ENCODE peak calls at places on chromosomes 11 and 22, in ten cellular contexts. One of them, this sample, is unnamed.

GRCh38 chr11:9092846-9093778 is 1.7 kb upstream of the SCUBE2 start:
- DNase-seq in tibial artery: no peak
- DNase-seq in lower leg skin: no peak
- DNase-seq in gastrocnemius medialis: no peak
- DNase-seq in germinal center: no peak
- DNase-seq in activated CD4-positive, alpha-beta T cell treated with anti-CD3 and anti-CD28 coated beads, Interleukin-2, amount 50 U/mL, for 4 hours: no peak
- DNase-seq in T-helper 17 cell: no peak
- DNase-seq in fibroblast of villous mesenchyme: no peak
- DNase-seq in naive thymus-derived CD8-positive, alpha-beta T cell: no peak
- DNase-seq in stimulated activated CD8-positive, alpha-beta memory T cell treated with anti-CD3 and anti-CD28 coated beads, Interleukin-4, amount 100 ng/mL, for 1 hour: no peak
- DNase-seq in this sample: no peak

GRCh38 chr11:126129681-126130671 is 67.3 kb upstream of the CDON start:
- DNase-seq in tibial artery: no peak
- DNase-seq in lower leg skin: no peak
- DNase-seq in gastrocnemius medialis: no peak
- DNase-seq in germinal center: no peak
- DNase-seq in activated CD4-positive, alpha-beta T cell treated with anti-CD3 and anti-CD28 coated beads, Interleukin-2, amount 50 U/mL, for 4 hours: no peak
- DNase-seq in T-helper 17 cell: no peak
- DNase-seq in fibroblast of villous mesenchyme: peak
- DNase-seq in naive thymus-derived CD8-positive, alpha-beta T cell: no peak
- DNase-seq in stimulated activated CD8-positive, alpha-beta memory T cell treated with anti-CD3 and anti-CD28 coated beads, Interleukin-4, amount 100 ng/mL, for 1 hour: no peak
- DNase-seq in this sample: no peak

GRCh38 chr22:49923445-49923844 is 5.0 kb downstream of the CRELD2 start:
- DNase-seq in tibial artery: no peak
- DNase-seq in lower leg skin: no peak
- DNase-seq in gastrocnemius medialis: no peak
- DNase-seq in germinal center: no peak
- DNase-seq in activated CD4-positive, alpha-beta T cell treated with anti-CD3 and anti-CD28 coated beads, Interleukin-2, amount 50 U/mL, for 4 hours: no peak
- DNase-seq in T-helper 17 cell: no peak
- DNase-seq in fibroblast of villous mesenchyme: no peak
- DNase-seq in naive thymus-derived CD8-positive, alpha-beta T cell: no peak
- DNase-seq in stimulated activated CD8-positive, alpha-beta memory T cell treated with anti-CD3 and anti-CD28 coated beads, Interleukin-4, amount 100 ng/mL, for 1 hour: no peak
- DNase-seq in this sample: no peak

GRCh38 chr11:57073121-57073520 is 84.4 kb downstream of the OR5AK2 start:
- DNase-seq in tibial artery: no peak
- DNase-seq in lower leg skin: no peak
- DNase-seq in gastrocnemius medialis: no peak
- DNase-seq in germinal center: no peak
- DNase-seq in activated CD4-positive, alpha-beta T cell treated with anti-CD3 and anti-CD28 coated beads, Interleukin-2, amount 50 U/mL, for 4 hours: no peak
- DNase-seq in T-helper 17 cell: no peak
- DNase-seq in fibroblast of villous mesenchyme: no peak
- DNase-seq in naive thymus-derived CD8-positive, alpha-beta T cell: no peak
- DNase-seq in stimulated activated CD8-positive, alpha-beta memory T cell treated with anti-CD3 and anti-CD28 coated beads, Interleukin-4, amount 100 ng/mL, for 1 hour: no peak
- DNase-seq in this sample: no peak

GRCh38 chr22:31118046-31118820 is 4.5 kb upstream of the INPP5J start:
- DNase-seq in tibial artery: no peak
- DNase-seq in lower leg skin: no peak
- DNase-seq in gastrocnemius medialis: no peak
- DNase-seq in germinal center: no peak
- DNase-seq in activated CD4-positive, alpha-beta T cell treated with anti-CD3 and anti-CD28 coated beads, Interleukin-2, amount 50 U/mL, for 4 hours: no peak
- DNase-seq in T-helper 17 cell: no peak
- DNase-seq in fibroblast of villous mesenchyme: no peak
- DNase-seq in naive thymus-derived CD8-positive, alpha-beta T cell: no peak
- DNase-seq in stimulated activated CD8-positive, alpha-beta memory T cell treated with anti-CD3 and anti-CD28 coated beads, Interleukin-4, amount 100 ng/mL, for 1 hour: no peak
- DNase-seq in this sample: no peak

GRCh38 chr11:3120071-3120792 is 44.9 kb downstream of the OSBPL5 start:
- DNase-seq in tibial artery: peak
- DNase-seq in lower leg skin: no peak
- DNase-seq in gastrocnemius medialis: no peak
- DNase-seq in germinal center: no peak
- DNase-seq in activated CD4-positive, alpha-beta T cell treated with anti-CD3 and anti-CD28 coated beads, Interleukin-2, amount 50 U/mL, for 4 hours: no peak
- DNase-seq in T-helper 17 cell: no peak
- DNase-seq in fibroblast of villous mesenchyme: no peak
- DNase-seq in naive thymus-derived CD8-positive, alpha-beta T cell: no peak
- DNase-seq in stimulated activated CD8-positive, alpha-beta memory T cell treated with anti-CD3 and anti-CD28 coated beads, Interleukin-4, amount 100 ng/mL, for 1 hour: no peak
- DNase-seq in this sample: no peak

GRCh38 chr22:48188211-48188845 is 1425.9 kb downstream of the TBC1D22A start:
- DNase-seq in tibial artery: no peak
- DNase-seq in lower leg skin: no peak
- DNase-seq in gastrocnemius medialis: no peak
- DNase-seq in germinal center: no peak
- DNase-seq in activated CD4-positive, alpha-beta T cell treated with anti-CD3 and anti-CD28 coated beads, Interleukin-2, amount 50 U/mL, for 4 hours: no peak
- DNase-seq in T-helper 17 cell: no peak
- DNase-seq in fibroblast of villous mesenchyme: no peak
- DNase-seq in naive thymus-derived CD8-positive, alpha-beta T cell: peak
- DNase-seq in stimulated activated CD8-positive, alpha-beta memory T cell treated with anti-CD3 and anti-CD28 coated beads, Interleukin-4, amount 100 ng/mL, for 1 hour: no peak
- DNase-seq in this sample: no peak

GRCh38 chr11:67024410-67024809 is 1.5 kb downstream of the SYT12 start:
- DNase-seq in tibial artery: no peak
- DNase-seq in lower leg skin: no peak
- DNase-seq in gastrocnemius medialis: no peak
- DNase-seq in germinal center: no peak
- DNase-seq in activated CD4-positive, alpha-beta T cell treated with anti-CD3 and anti-CD28 coated beads, Interleukin-2, amount 50 U/mL, for 4 hours: peak
- DNase-seq in T-helper 17 cell: peak
- DNase-seq in fibroblast of villous mesenchyme: no peak
- DNase-seq in naive thymus-derived CD8-positive, alpha-beta T cell: peak
- DNase-seq in stimulated activated CD8-positive, alpha-beta memory T cell treated with anti-CD3 and anti-CD28 coated beads, Interleukin-4, amount 100 ng/mL, for 1 hour: no peak
- DNase-seq in this sample: no peak

GRCh38 chr22:44919691-44920090 is 90.1 kb downstream of the PHF21B start:
- DNase-seq in tibial artery: peak
- DNase-seq in lower leg skin: no peak
- DNase-seq in gastrocnemius medialis: no peak
- DNase-seq in germinal center: no peak
- DNase-seq in activated CD4-positive, alpha-beta T cell treated with anti-CD3 and anti-CD28 coated beads, Interleukin-2, amount 50 U/mL, for 4 hours: no peak
- DNase-seq in T-helper 17 cell: no peak
- DNase-seq in fibroblast of villous mesenchyme: no peak
- DNase-seq in naive thymus-derived CD8-positive, alpha-beta T cell: no peak
- DNase-seq in stimulated activated CD8-positive, alpha-beta memory T cell treated with anti-CD3 and anti-CD28 coated beads, Interleukin-4, amount 100 ng/mL, for 1 hour: no peak
- DNase-seq in this sample: no peak

GRCh38 chr11:2148253-2149000 is 9.2 kb upstream of the IGF2 start:
- DNase-seq in tibial artery: no peak
- DNase-seq in lower leg skin: no peak
- DNase-seq in gastrocnemius medialis: no peak
- DNase-seq in germinal center: no peak
- DNase-seq in activated CD4-positive, alpha-beta T cell treated with anti-CD3 and anti-CD28 coated beads, Interleukin-2, amount 50 U/mL, for 4 hours: no peak
- DNase-seq in T-helper 17 cell: no peak
- DNase-seq in fibroblast of villous mesenchyme: no peak
- DNase-seq in naive thymus-derived CD8-positive, alpha-beta T cell: no peak
- DNase-seq in stimulated activated CD8-positive, alpha-beta memory T cell treated with anti-CD3 and anti-CD28 coated beads, Interleukin-4, amount 100 ng/mL, for 1 hour: no peak
- DNase-seq in this sample: no peak

GRCh38 chr11:13462311-13462927 is 603 bp downstream of the BTBD10 start:
- DNase-seq in tibial artery: peak
- DNase-seq in lower leg skin: peak
- DNase-seq in gastrocnemius medialis: peak
- DNase-seq in germinal center: peak
- DNase-seq in activated CD4-positive, alpha-beta T cell treated with anti-CD3 and anti-CD28 coated beads, Interleukin-2, amount 50 U/mL, for 4 hours: peak
- DNase-seq in T-helper 17 cell: peak
- DNase-seq in fibroblast of villous mesenchyme: peak
- DNase-seq in naive thymus-derived CD8-positive, alpha-beta T cell: no peak
- DNase-seq in stimulated activated CD8-positive, alpha-beta memory T cell treated with anti-CD3 and anti-CD28 coated beads, Interleukin-4, amount 100 ng/mL, for 1 hour: peak
- DNase-seq in this sample: no peak

GRCh38 chr22:31830721-31831070 is 76.9 kb downstream of the DEPDC5 start:
- DNase-seq in tibial artery: no peak
- DNase-seq in lower leg skin: no peak
- DNase-seq in gastrocnemius medialis: no peak
- DNase-seq in germinal center: no peak
- DNase-seq in activated CD4-positive, alpha-beta T cell treated with anti-CD3 and anti-CD28 coated beads, Interleukin-2, amount 50 U/mL, for 4 hours: no peak
- DNase-seq in T-helper 17 cell: no peak
- DNase-seq in fibroblast of villous mesenchyme: no peak
- DNase-seq in naive thymus-derived CD8-positive, alpha-beta T cell: no peak
- DNase-seq in stimulated activated CD8-positive, alpha-beta memory T cell treated with anti-CD3 and anti-CD28 coated beads, Interleukin-4, amount 100 ng/mL, for 1 hour: no peak
- DNase-seq in this sample: no peak

GRCh38 chr11:108307751-108308150 is 84.9 kb downstream of the ATM start:
- DNase-seq in tibial artery: no peak
- DNase-seq in lower leg skin: no peak
- DNase-seq in gastrocnemius medialis: no peak
- DNase-seq in germinal center: no peak
- DNase-seq in activated CD4-positive, alpha-beta T cell treated with anti-CD3 and anti-CD28 coated beads, Interleukin-2, amount 50 U/mL, for 4 hours: no peak
- DNase-seq in T-helper 17 cell: no peak
- DNase-seq in fibroblast of villous mesenchyme: no peak
- DNase-seq in naive thymus-derived CD8-positive, alpha-beta T cell: no peak
- DNase-seq in stimulated activated CD8-positive, alpha-beta memory T cell treated with anti-CD3 and anti-CD28 coated beads, Interleukin-4, amount 100 ng/mL, for 1 hour: no peak
- DNase-seq in this sample: no peak

GRCh38 chr11:82992219-82992618 is 79.5 kb downstream of the RAB30 start:
- DNase-seq in tibial artery: no peak
- DNase-seq in lower leg skin: no peak
- DNase-seq in gastrocnemius medialis: no peak
- DNase-seq in germinal center: no peak
- DNase-seq in activated CD4-positive, alpha-beta T cell treated with anti-CD3 and anti-CD28 coated beads, Interleukin-2, amount 50 U/mL, for 4 hours: no peak
- DNase-seq in T-helper 17 cell: no peak
- DNase-seq in fibroblast of villous mesenchyme: no peak
- DNase-seq in naive thymus-derived CD8-positive, alpha-beta T cell: no peak
- DNase-seq in stimulated activated CD8-positive, alpha-beta memory T cell treated with anti-CD3 and anti-CD28 coated beads, Interleukin-4, amount 100 ng/mL, for 1 hour: no peak
- DNase-seq in this sample: no peak

GRCh38 chr11:63510360-63511130 is 4.7 kb downstream of the LGALS12 start:
- DNase-seq in tibial artery: peak
- DNase-seq in lower leg skin: no peak
- DNase-seq in gastrocnemius medialis: peak
- DNase-seq in germinal center: no peak
- DNase-seq in activated CD4-positive, alpha-beta T cell treated with anti-CD3 and anti-CD28 coated beads, Interleukin-2, amount 50 U/mL, for 4 hours: no peak
- DNase-seq in T-helper 17 cell: no peak
- DNase-seq in fibroblast of villous mesenchyme: peak
- DNase-seq in naive thymus-derived CD8-positive, alpha-beta T cell: no peak
- DNase-seq in stimulated activated CD8-positive, alpha-beta memory T cell treated with anti-CD3 and anti-CD28 coated beads, Interleukin-4, amount 100 ng/mL, for 1 hour: no peak
- DNase-seq in this sample: peak

GRCh38 chr11:126573325-126574076 is 218.0 kb downstream of the ST3GAL4 start:
- DNase-seq in tibial artery: no peak
- DNase-seq in lower leg skin: no peak
- DNase-seq in gastrocnemius medialis: no peak
- DNase-seq in germinal center: no peak
- DNase-seq in activated CD4-positive, alpha-beta T cell treated with anti-CD3 and anti-CD28 coated beads, Interleukin-2, amount 50 U/mL, for 4 hours: no peak
- DNase-seq in T-helper 17 cell: no peak
- DNase-seq in fibroblast of villous mesenchyme: no peak
- DNase-seq in naive thymus-derived CD8-positive, alpha-beta T cell: no peak
- DNase-seq in stimulated activated CD8-positive, alpha-beta memory T cell treated with anti-CD3 and anti-CD28 coated beads, Interleukin-4, amount 100 ng/mL, for 1 hour: no peak
- DNase-seq in this sample: no peak

GRCh38 chr11:64928957-64929356 is 4.5 kb downstream of the PPP2R5B start:
- DNase-seq in tibial artery: no peak
- DNase-seq in lower leg skin: no peak
- DNase-seq in gastrocnemius medialis: no peak
- DNase-seq in germinal center: no peak
- DNase-seq in activated CD4-positive, alpha-beta T cell treated with anti-CD3 and anti-CD28 coated beads, Interleukin-2, amount 50 U/mL, for 4 hours: no peak
- DNase-seq in T-helper 17 cell: no peak
- DNase-seq in fibroblast of villous mesenchyme: no peak
- DNase-seq in naive thymus-derived CD8-positive, alpha-beta T cell: no peak
- DNase-seq in stimulated activated CD8-positive, alpha-beta memory T cell treated with anti-CD3 and anti-CD28 coated beads, Interleukin-4, amount 100 ng/mL, for 1 hour: no peak
- DNase-seq in this sample: no peak

GRCh38 chr22:47180796-47181195 is 418.3 kb downstream of the TBC1D22A start:
- DNase-seq in tibial artery: no peak
- DNase-seq in lower leg skin: no peak
- DNase-seq in gastrocnemius medialis: no peak
- DNase-seq in germinal center: no peak
- DNase-seq in activated CD4-positive, alpha-beta T cell treated with anti-CD3 and anti-CD28 coated beads, Interleukin-2, amount 50 U/mL, for 4 hours: no peak
- DNase-seq in T-helper 17 cell: no peak
- DNase-seq in fibroblast of villous mesenchyme: no peak
- DNase-seq in naive thymus-derived CD8-positive, alpha-beta T cell: no peak
- DNase-seq in stimulated activated CD8-positive, alpha-beta memory T cell treated with anti-CD3 and anti-CD28 coated beads, Interleukin-4, amount 100 ng/mL, for 1 hour: no peak
- DNase-seq in this sample: no peak

GRCh38 chr11:117823294-117823940 is 1.1 kb downstream of the FXYD2 start:
- DNase-seq in tibial artery: peak
- DNase-seq in lower leg skin: no peak
- DNase-seq in gastrocnemius medialis: no peak
- DNase-seq in germinal center: no peak
- DNase-seq in activated CD4-positive, alpha-beta T cell treated with anti-CD3 and anti-CD28 coated beads, Interleukin-2, amount 50 U/mL, for 4 hours: peak
- DNase-seq in T-helper 17 cell: no peak
- DNase-seq in fibroblast of villous mesenchyme: no peak
- DNase-seq in naive thymus-derived CD8-positive, alpha-beta T cell: peak
- DNase-seq in stimulated activated CD8-positive, alpha-beta memory T cell treated with anti-CD3 and anti-CD28 coated beads, Interleukin-4, amount 100 ng/mL, for 1 hour: no peak
- DNase-seq in this sample: no peak

GRCh38 chr11:68498903-68499883 is 38.6 kb downstream of the PPP6R3 start:
- DNase-seq in tibial artery: no peak
- DNase-seq in lower leg skin: no peak
- DNase-seq in gastrocnemius medialis: no peak
- DNase-seq in germinal center: no peak
- DNase-seq in activated CD4-positive, alpha-beta T cell treated with anti-CD3 and anti-CD28 coated beads, Interleukin-2, amount 50 U/mL, for 4 hours: no peak
- DNase-seq in T-helper 17 cell: no peak
- DNase-seq in fibroblast of villous mesenchyme: no peak
- DNase-seq in naive thymus-derived CD8-positive, alpha-beta T cell: no peak
- DNase-seq in stimulated activated CD8-positive, alpha-beta memory T cell treated with anti-CD3 and anti-CD28 coated beads, Interleukin-4, amount 100 ng/mL, for 1 hour: no peak
- DNase-seq in this sample: no peak

GRCh38 chr11:117071344-117071787 is 26.9 kb downstream of the SIK3 start:
- DNase-seq in tibial artery: no peak
- DNase-seq in lower leg skin: peak
- DNase-seq in gastrocnemius medialis: peak
- DNase-seq in germinal center: no peak
- DNase-seq in activated CD4-positive, alpha-beta T cell treated with anti-CD3 and anti-CD28 coated beads, Interleukin-2, amount 50 U/mL, for 4 hours: no peak
- DNase-seq in T-helper 17 cell: no peak
- DNase-seq in fibroblast of villous mesenchyme: peak
- DNase-seq in naive thymus-derived CD8-positive, alpha-beta T cell: no peak
- DNase-seq in stimulated activated CD8-positive, alpha-beta memory T cell treated with anti-CD3 and anti-CD28 coated beads, Interleukin-4, amount 100 ng/mL, for 1 hour: no peak
- DNase-seq in this sample: no peak

This sample was measured in skeletal muscle cell.